ENCODE peak calls at places on chromosomes 13 and 19, in four cellular contexts. D is naive B cell; J is stimulated activated CD8-positive, alpha-beta memory T cell treated with anti-CD3 and anti-CD28 coated beads, Interleukin-12 subunit alpha, Interleukin-12 subunit beta, amount 100 ng/mL, for 4 hours; Z is activated naive CD8-positive, alpha-beta T cell treated with anti-CD3 and anti-CD28 coated beads for 36 hours. Q is an unnamed sample.

GRCh38 chr13:44816701-44817684 is 172.3 kb downstream of the NUFIP1 start:
- DNase-seq in D (no peak), J (no peak), Z (no peak), Q (no peak)

GRCh38 chr19:50827476-50827875 is 3.9 kb upstream of the KLK1 start:
- DNase-seq in D (no peak), J (no peak), Z (no peak), Q (no peak)

GRCh38 chr13:96958286-96958891 is 35.9 kb downstream of the OXGR1 start:
- DNase-seq in D (no peak), J (no peak), Z (no peak), Q (no peak)

GRCh38 chr19:48900477-48901452 is 653 bp downstream of the NUCB1 start:
- DNase-seq in D (no peak), J (no peak), Z (peak; percentile 21), Q (no peak)

GRCh38 chr19:58569191-58569942 is 3.8 kb downstream of the MZF1 start:
- DNase-seq in D (no peak), J (no peak), Z (no peak), Q (no peak)

GRCh38 chr19:10365518-10365917 is 14.9 kb downstream of the TYK2 start:
- DNase-seq in D (no peak), J (no peak), Z (no peak), Q (no peak)

GRCh38 chr13:40206241-40207109 is 460.0 kb downstream of the FOXO1 start:
- DNase-seq in D (peak; percentile 65), J (no peak), Z (peak; percentile 30), Q (peak; percentile 61)

GRCh38 chr19:24029941-24030636 is 56.9 kb upstream of the ZNF254 start:
- DNase-seq in D (no peak), J (no peak), Z (no peak), Q (no peak)

GRCh38 chr19:58450836-58451357 is 525 bp upstream of the ZNF324B start:
- DNase-seq in D (no peak), J (no peak), Z (no peak), Q (no peak)

GRCh38 chr13:76735641-76736040 is 150.6 kb downstream of the KCTD12 start:
- DNase-seq in D (no peak), J (no peak), Z (no peak), Q (no peak)

GRCh38 chr13:43268632-43269031 is 245.2 kb downstream of the DNAJC15 start:
- DNase-seq in D (no peak), J (no peak), Z (no peak), Q (no peak)

GRCh38 chr19:27833031-27833430 is 1379.9 kb downstream of the UQCRFS1 start:
- DNase-seq in D (no peak), J (no peak), Z (no peak), Q (no peak)

GRCh38 chr19:40623403-40624239 is 22.5 kb downstream of the LTBP4 start:
- DNase-seq in D (no peak), J (no peak), Z (peak; percentile 35), Q (no peak)

GRCh38 chr19:6226012-6226411 is 53.8 kb downstream of the MLLT1 start:
- DNase-seq in D (no peak), J (no peak), Z (no peak), Q (no peak)

GRCh38 chr19:46812898-46813569 is 24.6 kb upstream of the SLC1A5 start:
- DNase-seq in D (no peak), J (no peak), Z (no peak), Q (no peak)

GRCh38 chr19:1271528-1272422 is 2.6 kb downstream of the CIRBP start:
- DNase-seq in D (no peak), J (no peak), Z (no peak), Q (no peak)

GRCh38 chr19:57351867-57352266 is 796 bp downstream of the ZNF304 start:
- DNase-seq in D (no peak), J (no peak), Z (peak; percentile 3), Q (no peak)

GRCh38 chr13:65594255-65594654 is 1635.9 kb downstream of the PCDH9 start:
- DNase-seq in D (no peak), J (no peak), Z (no peak), Q (no peak)

GRCh38 chr19:858868-859843 is at the start of gene CFD:
- DNase-seq in D (no peak), J (no peak), Z (no peak), Q (no peak)

GRCh38 chr13:74570834-74571233 is 436.6 kb upstream of the KLF12 start:
- DNase-seq in D (no peak), J (no peak), Z (no peak), Q (no peak)

GRCh38 chr19:40592170-40592569 is 9.0 kb upstream of the LTBP4 start:
- DNase-seq in D (no peak), J (no peak), Z (no peak), Q (no peak)

GRCh38 chr19:10501971-10502523 is 1.1 kb downstream of the KEAP1 start:
- DNase-seq in D (no peak), J (no peak), Z (peak; percentile 39), Q (peak; percentile 40)

GRCh38 chr13:113792236-113792770 is 33.3 kb downstream of the TMEM255B start:
- DNase-seq in D (no peak), J (no peak), Z (no peak), Q (no peak)

GRCh38 chr13:84192125-84192524 is 309.9 kb upstream of the SLITRK1 start:
- DNase-seq in D (no peak), J (no peak), Z (no peak), Q (no peak)

GRCh38 chr19:14496849-14497346 is 971 bp upstream of the GIPC1 start:
- DNase-seq in D (no peak), J (no peak), Z (no peak), Q (no peak)

GRCh38 chr13:46211116-46211515 is 612 bp upstream of the LRRC63 start:
- DNase-seq in D (peak; percentile 21), J (no peak), Z (peak; percentile 21), Q (peak; percentile 59)

GRCh38 chr13:97574926-97575325 is 141.0 kb downstream of the RAP2A start:
- DNase-seq in D (no peak), J (no peak), Z (peak; percentile 3), Q (no peak)

GRCh38 chr19:743168-743687 is 7.7 kb upstream of the MISP start:
- DNase-seq in D (no peak), J (no peak), Z (no peak), Q (no peak)